ENCODE peak calls at places on chromosome 14, in nine cellular contexts. One of them, this sample, is unnamed.

GRCh38 chr14:105476937-105477658 is 2.5 kb downstream of the CRIP2 start:
- DNase-seq in GM12878: no peak
- DNase-seq in lower lobe of right lung: no peak
- DNase-seq in upper lobe of right lung: no peak
- DNase-seq in right lobe of liver: no peak
- DNase-seq in HFFc6: no peak
- DNase-seq in astrocyte of the spinal cord: no peak
- DNase-seq in IMR-90: no peak
- DNase-seq in fibroblast of lung: no peak
- DNase-seq in this sample: no peak

GRCh38 chr14:24734917-24735500 is 101.0 kb upstream of the GZMB start:
- DNase-seq in astrocyte of the spinal cord: peak; percentile 52
- DNase-seq in HFFc6: peak; percentile 63
- DNase-seq in fibroblast of lung: peak; percentile 82
- DNase-seq in right lobe of liver: no peak
- DNase-seq in IMR-90: peak; percentile 69
- DNase-seq in upper lobe of right lung: no peak
- DNase-seq in GM12878: no peak
- DNase-seq in lower lobe of right lung: no peak
- DNase-seq in this sample: no peak

GRCh38 chr14:70622111-70622712 is 19.5 kb upstream of the TTC9 start:
- DNase-seq in lower lobe of right lung: no peak
- DNase-seq in HFFc6: peak; percentile 32
- DNase-seq in fibroblast of lung: peak; percentile 12
- DNase-seq in upper lobe of right lung: no peak
- DNase-seq in IMR-90: peak; percentile 21
- DNase-seq in GM12878: no peak
- DNase-seq in astrocyte of the spinal cord: peak; percentile 45
- DNase-seq in right lobe of liver: peak; percentile 53
- DNase-seq in this sample: no peak

GRCh38 chr14:77605392-77605978 is 11.0 kb downstream of the SPTLC2 start:
- DNase-seq in upper lobe of right lung: no peak
- DNase-seq in HFFc6: no peak
- DNase-seq in lower lobe of right lung: no peak
- DNase-seq in astrocyte of the spinal cord: no peak
- DNase-seq in fibroblast of lung: no peak
- DNase-seq in right lobe of liver: no peak
- DNase-seq in GM12878: no peak
- DNase-seq in IMR-90: no peak
- DNase-seq in this sample: no peak

GRCh38 chr14:42961509-42961908 is 1354.8 kb downstream of the LRFN5 start:
- DNase-seq in fibroblast of lung: peak; percentile 57
- DNase-seq in lower lobe of right lung: no peak
- DNase-seq in right lobe of liver: no peak
- DNase-seq in IMR-90: no peak
- DNase-seq in GM12878: no peak
- DNase-seq in astrocyte of the spinal cord: peak; percentile 21
- DNase-seq in HFFc6: no peak
- DNase-seq in upper lobe of right lung: no peak
- DNase-seq in this sample: no peak

GRCh38 chr14:93493054-93493453 is 62.3 kb downstream of the UNC79 start:
- DNase-seq in upper lobe of right lung: no peak
- DNase-seq in GM12878: no peak
- DNase-seq in IMR-90: no peak
- DNase-seq in astrocyte of the spinal cord: no peak
- DNase-seq in lower lobe of right lung: no peak
- DNase-seq in HFFc6: no peak
- DNase-seq in fibroblast of lung: no peak
- DNase-seq in right lobe of liver: no peak
- DNase-seq in this sample: no peak

GRCh38 chr14:88995437-88996198 is 171.2 kb downstream of the TTC8 start:
- DNase-seq in GM12878: no peak
- DNase-seq in right lobe of liver: no peak
- DNase-seq in HFFc6: peak; percentile 69
- DNase-seq in IMR-90: peak; percentile 94
- DNase-seq in astrocyte of the spinal cord: peak; percentile 45
- DNase-seq in fibroblast of lung: peak; percentile 73
- DNase-seq in lower lobe of right lung: no peak
- DNase-seq in upper lobe of right lung: no peak
- DNase-seq in this sample: no peak

GRCh38 chr14:104747876-104748275 is 5.1 kb upstream of the SIVA1 start:
- DNase-seq in upper lobe of right lung: no peak
- DNase-seq in right lobe of liver: no peak
- DNase-seq in HFFc6: no peak
- DNase-seq in lower lobe of right lung: no peak
- DNase-seq in fibroblast of lung: no peak
- DNase-seq in IMR-90: no peak
- DNase-seq in GM12878: no peak
- DNase-seq in astrocyte of the spinal cord: no peak
- DNase-seq in this sample: no peak

DNA sequence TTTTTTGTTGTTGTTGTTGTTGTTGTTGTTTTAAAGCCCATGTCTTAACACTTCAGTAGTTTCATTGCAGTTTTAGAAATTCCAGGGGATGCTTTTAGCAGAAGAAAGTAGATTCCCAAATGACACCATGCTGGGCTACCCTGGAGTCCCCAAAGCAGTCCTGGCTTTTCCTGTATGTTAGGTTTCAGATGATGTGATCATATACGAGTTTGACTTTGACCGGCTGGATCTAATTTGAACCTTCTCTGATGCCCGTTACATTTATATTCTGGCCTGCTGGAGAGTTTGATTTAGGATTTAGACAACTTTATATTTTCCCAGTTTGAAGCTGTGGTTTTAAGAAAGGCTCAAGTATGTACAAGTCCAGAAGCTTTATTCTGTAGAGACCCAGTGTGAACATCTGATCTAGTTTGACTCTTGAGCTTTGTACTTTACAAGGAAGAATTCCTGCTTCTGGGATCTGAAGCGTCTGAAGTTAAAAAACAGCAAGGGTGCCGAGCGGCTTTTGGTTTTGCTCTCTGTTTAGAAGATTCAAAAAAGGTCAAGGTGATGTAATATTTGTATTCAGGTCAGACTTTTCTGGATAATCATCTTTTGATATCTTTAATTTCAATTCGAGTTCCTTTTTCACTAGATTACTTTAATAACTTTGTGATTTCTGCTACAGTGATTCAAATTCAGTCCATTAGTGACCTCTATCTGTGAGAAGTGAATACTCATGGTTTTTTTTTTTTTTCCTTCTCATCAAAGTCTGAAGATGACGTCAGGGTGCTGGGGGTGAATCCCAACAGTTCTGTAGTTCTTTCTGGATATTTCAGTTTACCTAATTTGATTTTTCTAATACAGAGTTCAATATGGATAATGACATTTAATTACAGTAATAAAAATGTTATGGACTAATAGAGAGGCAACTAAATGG is 6.2 kb downstream of the FLRT2 start:
- DNase-seq in fibroblast of lung: peak; percentile 76
- DNase-seq in HFFc6: peak; percentile 35
- DNase-seq in lower lobe of right lung: no peak
- DNase-seq in GM12878: no peak
- DNase-seq in IMR-90: peak; percentile 79
- DNase-seq in upper lobe of right lung: no peak
- DNase-seq in right lobe of liver: no peak
- DNase-seq in astrocyte of the spinal cord: peak; percentile 67
- DNase-seq in this sample: no peak
- TF ChIP-seq CTCF in fibroblast of lung: peak; percentile 31
- TF ChIP-seq CTCF in HFFc6: peak; percentile 77
- TF ChIP-seq CTCF in lower lobe of right lung: peak; percentile 40
- TF ChIP-seq CTCF in GM12878: no peak
- TF ChIP-seq CTCF in IMR-90: peak; percentile 60
- TF ChIP-seq CTCF in upper lobe of right lung: peak; percentile 50
- TF ChIP-seq CTCF in right lobe of liver: peak; percentile 42
- TF ChIP-seq CTCF in astrocyte of the spinal cord: peak; percentile 32
- TF ChIP-seq CTCF in this sample: peak; percentile 57

DNA sequence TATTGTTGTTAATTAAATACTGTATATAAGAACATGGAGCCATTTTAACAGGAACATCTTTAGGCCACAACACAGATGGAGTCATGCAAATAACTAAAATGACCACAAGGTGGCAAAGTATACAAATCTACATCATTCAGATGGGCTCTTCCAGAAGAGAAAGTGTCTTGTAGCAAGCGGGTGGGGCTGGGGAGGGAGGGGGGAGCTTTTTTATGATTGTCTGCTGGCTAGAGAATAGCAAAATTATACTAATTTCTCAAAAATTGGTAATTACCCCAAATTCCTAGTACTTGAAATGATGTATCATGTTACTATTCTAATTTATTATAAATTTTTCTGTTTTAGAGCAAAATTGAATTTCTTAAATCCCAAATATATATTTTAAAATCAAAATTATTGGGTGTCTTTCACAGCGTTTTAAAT is 378.7 kb downstream of the PRKD1 start:
- DNase-seq in fibroblast of lung: peak; percentile 84
- DNase-seq in HFFc6: peak; percentile 73
- DNase-seq in right lobe of liver: no peak
- DNase-seq in IMR-90: peak; percentile 77
- DNase-seq in upper lobe of right lung: no peak
- DNase-seq in GM12878: peak; percentile 5
- DNase-seq in astrocyte of the spinal cord: peak; percentile 76
- DNase-seq in lower lobe of right lung: no peak
- DNase-seq in this sample: no peak
- TF ChIP-seq CTCF in fibroblast of lung: peak; percentile 53
- TF ChIP-seq CTCF in HFFc6: peak; percentile 84
- TF ChIP-seq CTCF in right lobe of liver: peak; percentile 66
- TF ChIP-seq CTCF in IMR-90: peak; percentile 67
- TF ChIP-seq CTCF in upper lobe of right lung: peak; percentile 60
- TF ChIP-seq CTCF in GM12878: peak; percentile 35
- TF ChIP-seq CTCF in astrocyte of the spinal cord: peak; percentile 55
- TF ChIP-seq CTCF in lower lobe of right lung: peak; percentile 58
- TF ChIP-seq CTCF in this sample: peak; percentile 55

GRCh38 chr14:68576496-68577244 is 216.2 kb downstream of the ZFP36L1 start:
- DNase-seq in right lobe of liver: no peak
- DNase-seq in lower lobe of right lung: no peak
- DNase-seq in HFFc6: peak; percentile 61
- DNase-seq in fibroblast of lung: peak; percentile 41
- DNase-seq in astrocyte of the spinal cord: peak; percentile 41
- DNase-seq in GM12878: no peak
- DNase-seq in IMR-90: peak; percentile 40
- DNase-seq in upper lobe of right lung: no peak
- DNase-seq in this sample: no peak

GRCh38 chr14:68576031-68576430 is 216.8 kb downstream of the ZFP36L1 start:
- DNase-seq in lower lobe of right lung: no peak
- DNase-seq in fibroblast of lung: no peak
- DNase-seq in upper lobe of right lung: no peak
- DNase-seq in IMR-90: no peak
- DNase-seq in astrocyte of the spinal cord: no peak
- DNase-seq in GM12878: no peak
- DNase-seq in HFFc6: no peak
- DNase-seq in right lobe of liver: no peak
- DNase-seq in this sample: no peak

GRCh38 chr14:68580096-68580640 is 212.7 kb downstream of the ZFP36L1 start:
- DNase-seq in upper lobe of right lung: no peak
- DNase-seq in right lobe of liver: no peak
- DNase-seq in HFFc6: no peak
- DNase-seq in fibroblast of lung: no peak
- DNase-seq in GM12878: no peak
- DNase-seq in astrocyte of the spinal cord: no peak
- DNase-seq in IMR-90: no peak
- DNase-seq in lower lobe of right lung: no peak
- DNase-seq in this sample: no peak

GRCh38 chr14:68580676-68581075 is 212.2 kb downstream of the ZFP36L1 start:
- DNase-seq in GM12878: no peak
- DNase-seq in fibroblast of lung: no peak
- DNase-seq in right lobe of liver: no peak
- DNase-seq in IMR-90: no peak
- DNase-seq in upper lobe of right lung: no peak
- DNase-seq in lower lobe of right lung: no peak
- DNase-seq in HFFc6: no peak
- DNase-seq in astrocyte of the spinal cord: no peak
- DNase-seq in this sample: no peak

DNA sequence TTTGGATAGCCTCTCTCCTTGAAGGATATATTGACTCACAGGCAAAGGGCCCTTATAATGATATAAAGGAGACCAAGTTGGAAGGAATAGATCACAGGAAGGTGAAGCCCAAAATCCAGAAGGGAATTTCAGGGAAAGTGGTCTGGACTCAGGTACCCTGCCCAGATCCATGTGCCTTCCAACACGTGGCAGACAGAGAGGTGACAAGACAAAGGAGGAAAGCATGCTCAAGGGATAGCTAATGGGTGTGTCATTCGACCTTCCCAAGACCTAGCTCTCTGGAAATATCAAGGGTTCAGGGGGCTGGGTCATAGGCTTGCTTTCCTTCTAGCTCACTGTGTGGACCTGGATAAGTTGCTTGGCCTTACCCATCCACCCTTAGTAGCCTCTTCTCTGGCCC is 214.3 kb downstream of the ZFP36L1 start:
- DNase-seq in upper lobe of right lung: no peak
- DNase-seq in GM12878: no peak
- DNase-seq in right lobe of liver: no peak
- DNase-seq in astrocyte of the spinal cord: no peak
- DNase-seq in HFFc6: no peak
- DNase-seq in IMR-90: no peak
- DNase-seq in fibroblast of lung: no peak
- DNase-seq in lower lobe of right lung: no peak
- DNase-seq in this sample: no peak
- TF ChIP-seq CTCF in upper lobe of right lung: no peak
- TF ChIP-seq CTCF in GM12878: no peak
- TF ChIP-seq CTCF in right lobe of liver: no peak
- TF ChIP-seq CTCF in astrocyte of the spinal cord: no peak
- TF ChIP-seq CTCF in HFFc6: no peak
- TF ChIP-seq CTCF in IMR-90: no peak
- TF ChIP-seq CTCF in fibroblast of lung: no peak
- TF ChIP-seq CTCF in lower lobe of right lung: no peak
- TF ChIP-seq CTCF in this sample: no peak

GRCh38 chr14:53330441-53330840 is 177.3 kb upstream of the DDHD1 start:
- DNase-seq in GM12878: no peak
- DNase-seq in lower lobe of right lung: no peak
- DNase-seq in fibroblast of lung: no peak
- DNase-seq in right lobe of liver: no peak
- DNase-seq in HFFc6: no peak
- DNase-seq in astrocyte of the spinal cord: no peak
- DNase-seq in upper lobe of right lung: no peak
- DNase-seq in IMR-90: no peak
- DNase-seq in this sample: no peak

GRCh38 chr14:53327716-53328115 is 174.6 kb upstream of the DDHD1 start:
- DNase-seq in IMR-90: peak; percentile 69
- DNase-seq in astrocyte of the spinal cord: peak; percentile 67
- DNase-seq in right lobe of liver: no peak
- DNase-seq in fibroblast of lung: peak; percentile 81
- DNase-seq in upper lobe of right lung: no peak
- DNase-seq in HFFc6: peak; percentile 49
- DNase-seq in GM12878: no peak
- DNase-seq in lower lobe of right lung: no peak
- DNase-seq in this sample: no peak

GRCh38 chr14:53331247-53331646 is 178.1 kb upstream of the DDHD1 start:
- DNase-seq in lower lobe of right lung: no peak
- DNase-seq in IMR-90: peak; percentile 93
- DNase-seq in GM12878: no peak
- DNase-seq in upper lobe of right lung: no peak
- DNase-seq in fibroblast of lung: peak; percentile 60
- DNase-seq in astrocyte of the spinal cord: peak; percentile 73
- DNase-seq in HFFc6: peak; percentile 30
- DNase-seq in right lobe of liver: no peak
- DNase-seq in this sample: no peak

DNA sequence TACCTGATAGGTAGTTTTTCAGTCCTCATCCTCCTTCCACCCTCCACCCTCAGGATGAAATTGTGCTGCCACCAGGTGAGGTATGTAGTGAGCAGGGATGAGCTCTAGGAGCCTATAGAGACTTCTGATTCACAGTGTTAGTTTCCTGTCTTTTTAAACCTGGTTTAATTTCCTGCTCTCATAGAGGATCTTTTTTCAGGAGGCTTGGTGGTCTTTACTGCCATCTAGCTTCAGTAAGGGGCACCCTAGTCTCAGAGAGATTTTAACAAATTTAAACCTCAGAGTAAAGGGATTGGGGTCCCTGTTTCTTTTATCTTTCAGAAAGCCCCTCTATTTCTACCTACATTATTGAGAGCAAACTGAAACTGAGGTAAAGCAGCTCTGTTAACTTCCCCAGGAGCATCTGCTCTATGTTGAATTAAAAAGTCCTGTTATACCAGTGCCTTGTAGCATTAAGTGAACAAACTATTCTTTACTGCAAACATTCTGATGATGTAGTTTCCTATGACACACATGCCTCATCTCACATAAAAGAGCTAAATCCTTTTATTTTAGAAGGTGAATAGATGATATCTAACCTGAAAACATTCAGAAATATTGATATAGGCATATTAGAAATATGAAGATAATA is 172.2 kb upstream of the DDHD1 start:
- DNase-seq in IMR-90: peak; percentile 21
- DNase-seq in astrocyte of the spinal cord: no peak
- DNase-seq in right lobe of liver: no peak
- DNase-seq in upper lobe of right lung: no peak
- DNase-seq in lower lobe of right lung: no peak
- DNase-seq in fibroblast of lung: peak; percentile 49
- DNase-seq in HFFc6: no peak
- DNase-seq in GM12878: no peak
- DNase-seq in this sample: no peak
- TF ChIP-seq CTCF in IMR-90: peak; percentile 45
- TF ChIP-seq CTCF in astrocyte of the spinal cord: peak; percentile 59
- TF ChIP-seq CTCF in right lobe of liver: no peak
- TF ChIP-seq CTCF in upper lobe of right lung: peak; percentile 15
- TF ChIP-seq CTCF in lower lobe of right lung: no peak
- TF ChIP-seq CTCF in fibroblast of lung: peak; percentile 51
- TF ChIP-seq CTCF in HFFc6: peak; percentile 36
- TF ChIP-seq CTCF in GM12878: no peak
- TF ChIP-seq CTCF in this sample: peak; percentile 12

This sample was measured in ascending aorta.